ENCODE peak calls at places on chromosomes 13 and 19, in seven cellular contexts. K is H54, Q is lower leg skin, N is breast epithelium, J is GM12892, G is tibial nerve, Z is stomach. U is an unnamed sample.

GRCh38 chr19:30011051-30011578 is 69.1 kb downstream of the URI1 start:
- DNase-seq in K (no peak), Q (no peak), N (no peak), J (no peak), G (no peak), Z (no peak), U (no peak)

GRCh38 chr19:42023121-42023942 is 29.3 kb upstream of the ATP1A3 start:
- DNase-seq in K (no peak), Q (no peak), N (no peak), J (no peak), G (no peak), Z (no peak), U (no peak)

GRCh38 chr13:30932481-30933333 is at the start of gene TEX26:
- DNase-seq in K (no peak), Q (no peak), N (no peak), J (no peak), G (no peak), Z (no peak), U (no peak)

GRCh38 chr19:55485439-55486011 is 537 bp downstream of the NAT14 start:
- DNase-seq in K (no peak), Q (no peak), N (no peak), J (no peak), G (no peak), Z (no peak), U (no peak)

GRCh38 chr19:10891360-10892108 is 20.2 kb downstream of the CARM1 start:
- DNase-seq in K (no peak), Q (peak), N (peak), J (no peak), G (no peak), Z (peak), U (no peak)

GRCh38 chr19:10043286-10043927 is 30.1 kb downstream of the RDH8 start:
- DNase-seq in K (no peak), Q (no peak), N (no peak), J (no peak), G (no peak), Z (no peak), U (no peak)

GRCh38 chr19:42281175-42282035 is 12.4 kb downstream of the CIC start:
- DNase-seq in K (peak), Q (peak), N (peak), J (no peak), G (no peak), Z (no peak), U (no peak)

GRCh38 chr13:25916119-25916518 is 135.7 kb downstream of the SHISA2 start:
- DNase-seq in K (no peak), Q (no peak), N (no peak), J (no peak), G (no peak), Z (no peak), U (no peak)

GRCh38 chr13:41780736-41781708 is 179.9 kb downstream of the VWA8 start:
- DNase-seq in K (no peak), Q (no peak), N (peak), J (no peak), G (no peak), Z (no peak), U (no peak)

GRCh38 chr19:27955484-27955883 is 1257.5 kb downstream of the UQCRFS1 start:
- DNase-seq in K (no peak), Q (no peak), N (no peak), J (no peak), G (no peak), Z (no peak), U (no peak)

GRCh38 chr13:24271611-24272451 is 37.5 kb upstream of the C1QTNF9 start:
- DNase-seq in K (no peak), Q (peak), N (peak), J (peak), G (peak), Z (peak), U (no peak)

GRCh38 chr19:8302357-8302691 is 5.8 kb downstream of the CD320 start:
- DNase-seq in K (no peak), Q (peak), N (peak), J (no peak), G (peak), Z (peak), U (no peak)

GRCh38 chr19:10968527-10969081 is 7.8 kb downstream of the SMARCA4 start:
- DNase-seq in K (no peak), Q (no peak), N (no peak), J (no peak), G (no peak), Z (no peak), U (no peak)

GRCh38 chr19:8302734-8303133 is 5.4 kb downstream of the CD320 start:
- DNase-seq in K (no peak), Q (peak), N (no peak), J (no peak), G (peak), Z (peak), U (no peak)

GRCh38 chr13:99617474-99618255 is 116.4 kb downstream of the TM9SF2 start:
- DNase-seq in K (peak), Q (no peak), N (no peak), J (no peak), G (peak), Z (no peak), U (no peak)

GRCh38 chr19:16373079-16373478 is 48.5 kb downstream of the KLF2 start:
- DNase-seq in K (no peak), Q (no peak), N (no peak), J (no peak), G (no peak), Z (no peak), U (no peak)

GRCh38 chr19:34217952-34218817 is 36.2 kb upstream of the GARRE1 start:
- DNase-seq in K (peak), Q (no peak), N (peak), J (no peak), G (peak), Z (peak), U (no peak)

GRCh38 chr19:19315444-19315843 is 4.9 kb downstream of the SUGP1 start:
- DNase-seq in K (no peak), Q (no peak), N (no peak), J (no peak), G (no peak), Z (no peak), U (no peak)

GRCh38 chr13:30615851-30616311 is 1.8 kb upstream of the USPL1 start:
- DNase-seq in K (no peak), Q (no peak), N (no peak), J (no peak), G (peak), Z (no peak), U (no peak)

GRCh38 chr19:6754136-6754535 is 13.1 kb downstream of the SH2D3A start:
- DNase-seq in K (no peak), Q (no peak), N (no peak), J (no peak), G (no peak), Z (no peak), U (no peak)

GRCh38 chr13:84873951-84874350 is 925.3 kb downstream of the SLITRK6 start:
- DNase-seq in K (no peak), Q (no peak), N (no peak), J (no peak), G (no peak), Z (no peak), U (no peak)

GRCh38 chr13:19601749-19602725 is 31.4 kb upstream of the MPHOSPH8 start:
- DNase-seq in K (no peak), Q (no peak), N (no peak), J (peak), G (no peak), Z (peak), U (no peak)

GRCh38 chr13:94327318-94327717 is 152.2 kb downstream of the DCT start:
- DNase-seq in K (no peak), Q (no peak), N (no peak), J (no peak), G (no peak), Z (no peak), U (no peak)

GRCh38 chr13:46844431-46844830 is 47.5 kb upstream of the ESD start:
- DNase-seq in K (no peak), Q (no peak), N (no peak), J (no peak), G (no peak), Z (no peak), U (no peak)

DNA sequence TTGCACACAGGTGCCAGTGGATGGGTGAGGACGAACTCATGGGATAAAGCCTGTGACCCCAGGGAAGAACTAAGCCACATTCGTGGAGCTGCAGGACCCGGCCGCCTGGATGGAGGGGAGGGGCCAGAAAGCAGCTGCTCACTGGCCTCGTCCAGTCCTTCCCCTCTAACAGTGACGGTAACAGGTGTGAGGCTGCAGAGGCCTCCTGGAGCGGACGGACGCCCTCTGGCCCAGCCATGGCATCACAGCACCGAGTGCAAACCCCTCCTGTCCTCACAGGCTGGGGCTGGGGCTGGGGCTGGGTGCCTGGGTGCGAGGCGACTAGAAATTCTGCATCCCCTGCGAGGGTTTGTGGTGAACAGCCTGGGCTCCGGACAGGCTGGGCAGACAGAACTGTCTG is 3.6 kb downstream of the MICOS13 start:
- DNase-seq in K (no peak), Q (no peak), N (no peak), J (no peak), G (no peak), Z (no peak), U (no peak)
- TF ChIP-seq POLR2A in K (no peak), Q (no peak), N (no peak), J (no peak), G (no peak), Z (no peak), U (no peak)

GRCh38 chr19:12696366-12697335 is at the start of gene FBXW9:
- DNase-seq in K (peak), Q (peak), N (peak), J (peak), G (peak), Z (peak), U (peak)
- TF ChIP-seq POLR2A in K (peak), Q (no peak), N (no peak), J (peak), G (no peak), Z (no peak), U (peak)

GRCh38 chr19:3154957-3155736 is 19.3 kb downstream of the GNA15 start:
- DNase-seq in K (peak), Q (peak), N (peak), J (peak), G (peak), Z (peak), U (peak)
- TF ChIP-seq POLR2A in K (peak), Q (no peak), N (no peak), J (peak), G (no peak), Z (no peak), U (no peak)

GRCh38 chr19:13150187-13150918 is at the start of the genes IER2 and STX10:
- DNase-seq in K (peak), Q (peak), N (peak), J (peak), G (peak), Z (peak), U (peak)
- TF ChIP-seq POLR2A in K (no peak), Q (no peak), N (peak), J (no peak), G (peak), Z (peak), U (peak)

GRCh38 chr19:53466726-53467125 is 807 bp upstream of the ZNF813 start:
- DNase-seq in K (no peak), Q (no peak), N (no peak), J (no peak), G (no peak), Z (no peak), U (no peak)

GRCh38 chr19:53467138-53467502 is 413 bp upstream of the ZNF813 start:
- DNase-seq in K (no peak), Q (no peak), N (no peak), J (no peak), G (no peak), Z (no peak), U (no peak)

GRCh38 chr19:53471916-53472315 is 4.4 kb downstream of the ZNF813 start:
- DNase-seq in K (no peak), Q (no peak), N (no peak), J (no peak), G (no peak), Z (no peak), U (no peak)

GRCh38 chr19:53463263-53463662 is 4.3 kb upstream of the ZNF813 start:
- DNase-seq in K (no peak), Q (no peak), N (peak), J (no peak), G (no peak), Z (no peak), U (no peak)

GRCh38 chr19:53467503-53468262 is at the start of gene ZNF813:
- DNase-seq in K (peak), Q (peak), N (peak), J (peak), G (peak), Z (peak), U (peak)
- TF ChIP-seq POLR2A in K (peak), Q (no peak), N (no peak), J (peak), G (peak), Z (no peak), U (peak)

GRCh38 chr19:868458-869244 is 9.2 kb downstream of the CFD start:
- DNase-seq in K (no peak), Q (no peak), N (no peak), J (no peak), G (no peak), Z (no peak), U (no peak)
- TF ChIP-seq POLR2A in K (no peak), Q (no peak), N (no peak), J (no peak), G (no peak), Z (no peak), U (no peak)